ENCODE peak calls at places on chromosomes 7 and 10, in six cellular contexts. O is A549, X is HEK293T, G is IMR-90, J is HepG2, R is GM12878. T is an unnamed sample.

GRCh38 chr10:46556515-46557318 is at the start of gene GPRIN2:
- DNase-seq in O (peak), X (no peak), G (no peak), J (no peak), R (no peak), T (no peak)

GRCh38 chr7:13291010-13291409 is 603.6 kb downstream of the ARL4A start:
- DNase-seq in O (no peak), X (no peak), G (no peak), J (no peak), R (no peak), T (no peak)

GRCh38 chr10:118873080-118873737 is 118.4 kb upstream of the CACUL1 start:
- DNase-seq in O (no peak), X (no peak), G (peak), J (no peak), R (no peak), T (no peak)

GRCh38 chr10:112774808-112775207 is 175.2 kb upstream of the TCF7L2 start:
- DNase-seq in O (no peak), X (no peak), G (no peak), J (no peak), R (no peak), T (no peak)

GRCh38 chr7:111051832-111052231 is 39.1 kb upstream of the LRRN3 start:
- DNase-seq in O (no peak), X (no peak), G (no peak), J (no peak), R (no peak), T (no peak)

GRCh38 chr7:108813247-108814014 is 243.8 kb downstream of the DNAJB9 start:
- DNase-seq in O (no peak), X (no peak), G (no peak), J (no peak), R (no peak), T (no peak)

GRCh38 chr7:18257711-18258110 is 230.1 kb upstream of the PRPS1L1 start:
- DNase-seq in O (no peak), X (peak), G (peak), J (no peak), R (no peak), T (no peak)

GRCh38 chr7:128177768-128178550 is 63.1 kb upstream of the LEP start:
- DNase-seq in O (no peak), X (no peak), G (no peak), J (no peak), R (no peak), T (no peak)

GRCh38 chr7:29035044-29035740 is 77.1 kb upstream of the TRIL start:
- DNase-seq in O (peak), X (no peak), G (peak), J (peak), R (no peak), T (no peak)

GRCh38 chr7:142873281-142873784 is 12.2 kb downstream of the TRPV6 start:
- DNase-seq in O (peak), X (peak), G (no peak), J (no peak), R (no peak), T (peak)

GRCh38 chr7:4233621-4234497 is 448.2 kb upstream of the FOXK1 start:
- DNase-seq in O (no peak), X (no peak), G (no peak), J (no peak), R (no peak), T (no peak)

GRCh38 chr7:99380823-99381663 is 6.5 kb downstream of the ARPC1B start:
- DNase-seq in O (no peak), X (no peak), G (no peak), J (peak), R (peak), T (no peak)

GRCh38 chr7:104903044-104903443 is 111.0 kb upstream of the KMT2E start:
- DNase-seq in O (no peak), X (no peak), G (peak), J (no peak), R (no peak), T (no peak)

GRCh38 chr10:48625013-48625412 is 20.1 kb upstream of the ARHGAP22 start:
- DNase-seq in O (no peak), X (no peak), G (peak), J (no peak), R (no peak), T (no peak)

GRCh38 chr7:50662059-50662689 is 97.0 kb upstream of the DDC start:
- DNase-seq in O (no peak), X (no peak), G (no peak), J (no peak), R (no peak), T (no peak)

GRCh38 chr7:115707684-115708341 is 322.8 kb downstream of the TFEC start:
- DNase-seq in O (no peak), X (peak), G (no peak), J (no peak), R (no peak), T (no peak)

GRCh38 chr7:34430456-34430855 is 227.6 kb upstream of the NPSR1 start:
- DNase-seq in O (peak), X (peak), G (peak), J (peak), R (no peak), T (no peak)

GRCh38 chr10:33666686-33667480 is 332.4 kb upstream of the NRP1 start:
- DNase-seq in O (no peak), X (no peak), G (no peak), J (no peak), R (no peak), T (no peak)

GRCh38 chr10:55943403-55943802 is 417.7 kb downstream of the ZWINT start:
- DNase-seq in O (no peak), X (no peak), G (no peak), J (no peak), R (no peak), T (no peak)

GRCh38 chr7:52088008-52088787 is 771.6 kb upstream of the COBL start:
- DNase-seq in O (no peak), X (no peak), G (no peak), J (no peak), R (no peak), T (no peak)

GRCh38 chr7:98241674-98242241 is 10.3 kb downstream of the TECPR1 start:
- DNase-seq in O (no peak), X (no peak), G (no peak), J (no peak), R (no peak), T (no peak)

GRCh38 chr10:104028146-104028545 is 57.5 kb downstream of the COL17A1 start:
- DNase-seq in O (peak), X (peak), G (peak), J (peak), R (no peak), T (no peak)

GRCh38 chr10:85319150-85319549 is 990.8 kb downstream of the CCSER2 start:
- DNase-seq in O (no peak), X (no peak), G (no peak), J (no peak), R (no peak), T (no peak)

GRCh38 chr7:55120501-55121198 is 101.8 kb downstream of the EGFR start:
- DNase-seq in O (no peak), X (no peak), G (peak), J (no peak), R (no peak), T (no peak)

GRCh38 chr7:112167144-112167543 is 39.1 kb downstream of the DOCK4 start:
- DNase-seq in O (no peak), X (no peak), G (no peak), J (no peak), R (no peak), T (no peak)

GRCh38 chr7:87347207-87347606 is 1.7 kb downstream of the CROT start:
- DNase-seq in O (no peak), X (no peak), G (no peak), J (no peak), R (no peak), T (no peak)

GRCh38 chr7:50684011-50684701 is 98.5 kb downstream of the GRB10 start:
- DNase-seq in O (no peak), X (no peak), G (no peak), J (no peak), R (no peak), T (no peak)

GRCh38 chr7:68276725-68277124 is 1280.1 kb downstream of the TYW1 start:
- DNase-seq in O (no peak), X (no peak), G (no peak), J (no peak), R (no peak), T (no peak)

GRCh38 chr10:65555192-65555591 is 1370.6 kb upstream of the LRRTM3 start:
- DNase-seq in O (no peak), X (peak), G (no peak), J (no peak), R (no peak), T (no peak)

DNA sequence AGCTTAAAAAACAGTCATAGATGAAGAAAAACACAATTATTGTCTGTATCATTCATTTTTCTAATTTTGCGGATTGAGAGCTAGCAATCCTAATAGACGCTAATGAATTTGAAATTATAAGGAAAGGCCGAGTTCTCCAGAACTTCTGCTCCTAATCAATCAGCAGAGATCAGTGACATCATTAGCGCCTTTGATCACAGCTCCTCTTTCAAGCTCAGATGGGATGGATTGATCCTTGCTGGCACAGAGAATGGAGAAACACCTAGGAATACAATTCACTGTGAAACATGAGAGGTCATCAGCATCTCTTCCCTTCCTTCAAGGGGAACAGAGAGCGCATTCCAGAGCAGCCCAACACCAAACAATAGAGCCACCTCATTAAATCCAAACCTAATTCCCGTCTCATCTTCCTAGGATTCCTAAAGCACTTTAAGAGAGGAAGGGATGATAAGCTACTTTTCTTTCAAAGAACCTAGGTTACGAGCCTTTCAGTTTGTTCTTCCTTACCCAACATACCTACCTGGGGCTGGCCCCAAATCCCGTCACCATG is 24.4 kb downstream of the GLI3 start:
- DNase-seq in O (no peak), X (no peak), G (no peak), J (no peak), R (no peak), T (no peak)
- TF ChIP-seq BHLHE40 in O (no peak), X (no peak), G (no peak), J (no peak), R (no peak), T (no peak)

GRCh38 chr7:1845536-1846311 is 175.6 kb downstream of the ELFN1 start:
- DNase-seq in O (no peak), X (no peak), G (no peak), J (no peak), R (no peak), T (no peak)

GRCh38 chr7:1846331-1847065 is 176.4 kb downstream of the ELFN1 start:
- DNase-seq in O (no peak), X (no peak), G (no peak), J (no peak), R (no peak), T (no peak)

GRCh38 chr7:1843921-1844335 is 173.9 kb downstream of the ELFN1 start:
- DNase-seq in O (no peak), X (no peak), G (no peak), J (no peak), R (no peak), T (no peak)

GRCh38 chr7:1844336-1844955 is 174.4 kb downstream of the ELFN1 start:
- DNase-seq in O (no peak), X (no peak), G (no peak), J (no peak), R (no peak), T (peak)

DNA sequence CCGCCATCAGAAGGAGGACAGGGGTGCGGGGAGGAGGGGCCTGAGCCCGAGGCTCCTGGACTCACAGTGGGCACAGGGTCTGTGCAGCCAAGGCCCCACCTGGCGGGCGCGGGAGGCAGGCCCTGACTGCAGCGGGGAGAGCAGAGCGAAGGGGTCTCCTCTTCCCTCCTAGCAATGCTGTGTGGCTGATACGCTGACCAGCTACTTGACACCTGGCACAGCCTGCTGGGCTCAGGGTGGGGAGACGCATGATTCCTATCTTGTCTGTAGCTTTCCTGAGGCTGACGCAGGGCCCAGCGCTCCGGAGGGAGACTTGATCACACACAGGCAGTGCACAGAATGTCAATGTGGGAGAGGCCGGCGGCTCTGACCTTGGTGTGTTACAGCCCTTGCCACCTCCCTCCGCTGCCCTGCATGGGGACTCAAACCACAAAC is 174.9 kb downstream of the ELFN1 start:
- DNase-seq in O (no peak), X (no peak), G (no peak), J (no peak), R (no peak), T (no peak)
- TF ChIP-seq BHLHE40 in O (no peak), X (no peak), G (no peak), J (no peak), R (no peak), T (no peak)

DNA sequence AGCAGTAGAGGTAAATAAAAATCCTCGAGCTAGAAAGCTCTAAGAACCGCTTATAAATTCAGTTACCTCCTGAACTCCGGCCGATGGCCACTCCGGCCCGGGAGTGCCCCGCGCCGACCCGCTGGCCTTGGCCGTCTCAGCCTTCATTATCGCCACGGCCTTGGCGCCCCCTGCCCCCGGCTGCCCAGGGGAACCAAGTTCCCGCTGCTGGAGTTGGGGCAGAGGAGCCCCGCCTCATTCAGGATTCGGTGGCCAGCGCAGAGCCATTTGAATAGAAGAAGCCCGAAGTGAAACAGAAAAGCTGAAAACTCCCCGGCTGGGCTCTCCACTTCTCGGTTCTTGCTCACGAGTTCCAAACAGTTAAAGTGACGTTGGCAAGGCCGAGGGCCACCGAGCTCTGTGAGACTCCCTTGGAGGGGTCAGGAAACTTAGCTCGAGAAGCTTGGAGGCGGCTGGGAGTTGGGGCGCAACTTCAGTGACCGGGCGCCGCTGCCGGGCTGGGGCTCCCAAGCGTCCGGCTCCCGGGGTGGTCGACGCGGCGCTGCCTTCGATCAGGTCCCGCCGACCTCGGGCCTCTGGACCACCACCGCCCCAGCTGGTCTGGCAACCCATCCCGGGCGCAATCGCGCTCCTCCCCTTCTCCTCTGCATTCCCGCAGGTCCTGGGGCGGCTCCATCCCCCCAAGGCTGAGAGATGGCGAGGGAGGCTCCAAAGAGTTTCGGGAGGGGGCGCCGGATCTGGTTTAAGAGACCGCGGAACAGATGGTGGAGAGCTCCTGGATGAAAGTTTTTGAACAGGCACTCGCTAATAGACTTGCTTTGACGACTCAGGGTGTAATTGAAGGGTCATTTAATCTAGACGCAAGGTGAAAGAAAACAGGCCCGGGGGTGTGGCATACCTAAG is 5.8 kb upstream of the FEZF1 start:
- DNase-seq in O (no peak), X (no peak), G (no peak), J (no peak), R (no peak), T (no peak)
- TF ChIP-seq BHLHE40 in O (no peak), X (no peak), G (no peak), J (no peak), R (no peak), T (no peak)

DNA sequence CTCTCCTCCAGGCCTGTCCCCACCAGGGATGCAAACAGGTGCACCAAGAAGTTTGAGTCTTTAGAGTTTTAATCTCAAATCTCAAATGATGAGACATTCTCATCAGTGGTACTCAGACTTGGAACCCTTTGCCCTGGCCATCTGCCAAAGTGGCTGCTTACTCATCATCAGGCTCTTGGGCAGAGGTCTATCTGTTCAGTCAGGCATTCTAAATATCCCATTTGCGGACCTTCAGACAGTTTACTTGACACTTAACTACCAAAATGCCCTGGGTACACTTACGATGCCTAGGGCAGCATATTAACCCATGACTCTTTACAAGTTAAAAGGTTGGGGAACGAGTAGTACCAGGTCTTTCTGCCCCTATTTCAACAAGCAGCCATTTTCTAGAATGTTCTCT is 61.2 kb upstream of the YAE1 start:
- DNase-seq in O (no peak), X (no peak), G (peak), J (no peak), R (no peak), T (peak)
- TF ChIP-seq BHLHE40 in O (no peak), X (no peak), G (no peak), J (no peak), R (no peak), T (no peak)

DNA sequence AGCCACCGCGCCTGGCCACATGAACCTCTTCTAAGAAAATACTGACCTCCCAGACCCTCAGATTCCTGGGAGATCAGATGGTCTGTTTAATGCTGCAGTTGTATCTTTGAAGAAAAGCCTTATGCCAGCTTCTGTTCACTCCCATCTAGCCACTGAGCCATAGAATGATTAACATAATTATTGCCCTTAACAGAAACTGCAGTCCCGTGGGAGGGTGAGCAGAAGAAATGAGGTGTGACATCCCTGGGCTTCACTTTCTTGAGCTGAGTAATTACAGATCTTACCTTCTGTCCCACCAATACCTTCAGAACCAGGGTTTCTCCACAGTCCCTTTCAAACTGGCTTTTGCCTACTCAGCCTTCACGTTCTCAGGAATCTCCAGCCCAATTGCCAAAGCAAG is 10.9 kb upstream of the MMP21 start:
- DNase-seq in O (no peak), X (no peak), G (no peak), J (no peak), R (peak), T (no peak)
- TF ChIP-seq BHLHE40 in O (no peak), X (no peak), G (no peak), J (no peak), R (no peak), T (no peak)

GRCh38 chr10:14259696-14260595 is 70.8 kb downstream of the FRMD4A start:
- DNase-seq in O (no peak), X (no peak), G (peak), J (peak), R (no peak), T (no peak)
- TF ChIP-seq BHLHE40 in O (no peak), X (no peak), G (no peak), J (peak), R (no peak), T (no peak)

DNA sequence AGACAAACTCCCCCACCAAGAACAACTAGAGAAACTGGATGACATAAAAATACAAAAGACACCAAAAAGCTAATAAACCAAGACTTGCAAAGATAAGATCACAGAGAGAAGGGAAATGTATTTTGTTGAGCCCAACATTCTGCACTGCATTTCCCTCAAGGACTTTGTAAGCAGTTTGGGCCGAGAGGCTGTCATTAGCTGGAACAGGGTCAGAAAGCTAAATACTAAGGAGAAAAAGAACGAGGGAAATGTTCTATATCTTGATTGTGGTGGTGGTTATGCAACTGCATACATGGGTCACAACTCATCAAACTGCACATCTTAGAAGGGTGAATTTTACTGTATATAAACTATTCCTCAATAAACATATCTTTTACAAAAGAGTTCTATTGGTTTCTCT is 315.0 kb downstream of the IPMK start:
- DNase-seq in O (no peak), X (no peak), G (peak), J (no peak), R (no peak), T (no peak)
- TF ChIP-seq BHLHE40 in O (no peak), X (no peak), G (no peak), J (no peak), R (no peak), T (no peak)

GRCh38 chr7:22457471-22457870 is 42.5 kb downstream of the STEAP1B start:
- DNase-seq in O (no peak), X (no peak), G (no peak), J (no peak), R (no peak), T (no peak)

GRCh38 chr7:22447759-22448158 is 52.2 kb downstream of the STEAP1B start:
- DNase-seq in O (no peak), X (no peak), G (peak), J (no peak), R (peak), T (no peak)

GRCh38 chr7:22453159-22453558 is 46.8 kb downstream of the STEAP1B start:
- DNase-seq in O (no peak), X (no peak), G (no peak), J (no peak), R (no peak), T (no peak)

GRCh38 chr7:22454446-22454845 is 45.5 kb downstream of the STEAP1B start:
- DNase-seq in O (no peak), X (no peak), G (no peak), J (no peak), R (no peak), T (no peak)

GRCh38 chr7:22452142-22452763 is 47.7 kb downstream of the STEAP1B start:
- DNase-seq in O (peak), X (peak), G (no peak), J (peak), R (no peak), T (peak)
- TF ChIP-seq BHLHE40 in O (no peak), X (no peak), G (no peak), J (no peak), R (no peak), T (peak)

GRCh38 chr10:17665742-17666141 is 21.8 kb downstream of the STAM start:
- DNase-seq in O (no peak), X (no peak), G (peak), J (peak), R (no peak), T (no peak)

GRCh38 chr10:17669185-17669872 is 25.4 kb downstream of the STAM start:
- DNase-seq in O (no peak), X (no peak), G (no peak), J (no peak), R (peak), T (no peak)

GRCh38 chr10:17673517-17674051 is 29.6 kb downstream of the STAM start:
- DNase-seq in O (peak), X (no peak), G (peak), J (peak), R (no peak), T (peak)

GRCh38 chr10:17671307-17671706 is 27.4 kb downstream of the STAM start:
- DNase-seq in O (no peak), X (no peak), G (no peak), J (peak), R (no peak), T (no peak)

GRCh38 chr10:17668435-17669184 is 24.7 kb downstream of the STAM start:
- DNase-seq in O (no peak), X (no peak), G (no peak), J (peak), R (no peak), T (no peak)
- TF ChIP-seq BHLHE40 in O (no peak), X (no peak), G (no peak), J (no peak), R (no peak), T (no peak)

T was measured in K562.